ENCODE peak calls at places on chromosomes 5 and 9, in eight cellular contexts. One of them, this sample, is unnamed.

GRCh38 chr5:125870271-125870670 is 552.9 kb upstream of the GRAMD2B start:
- DNase-seq in choroid plexus epithelial cell: no peak
- DNase-seq in HL-60: no peak
- DNase-seq in nephron progenitor cell: no peak
- DNase-seq in right lobe of liver: no peak
- DNase-seq in cardiac muscle cell: no peak
- DNase-seq in fibroblast of lung: peak
- DNase-seq in Peyer's patch: no peak
- DNase-seq in this sample: no peak

GRCh38 chr9:5879419-5880181 is 11.1 kb upstream of the MLANA start:
- DNase-seq in fibroblast of lung: peak
- DNase-seq in cardiac muscle cell: peak
- DNase-seq in choroid plexus epithelial cell: peak
- DNase-seq in Peyer's patch: no peak
- DNase-seq in right lobe of liver: no peak
- DNase-seq in nephron progenitor cell: no peak
- DNase-seq in HL-60: no peak
- DNase-seq in this sample: no peak

GRCh38 chr5:143707797-143708196 is 104.2 kb upstream of the HMHB1 start:
- DNase-seq in fibroblast of lung: peak
- DNase-seq in HL-60: no peak
- DNase-seq in choroid plexus epithelial cell: peak
- DNase-seq in Peyer's patch: no peak
- DNase-seq in right lobe of liver: no peak
- DNase-seq in cardiac muscle cell: peak
- DNase-seq in nephron progenitor cell: no peak
- DNase-seq in this sample: no peak

GRCh38 chr5:66080664-66081063 is 63.4 kb upstream of the SREK1 start:
- DNase-seq in Peyer's patch: no peak
- DNase-seq in right lobe of liver: no peak
- DNase-seq in nephron progenitor cell: no peak
- DNase-seq in choroid plexus epithelial cell: no peak
- DNase-seq in HL-60: no peak
- DNase-seq in fibroblast of lung: peak
- DNase-seq in cardiac muscle cell: peak
- DNase-seq in this sample: no peak

GRCh38 chr9:135612981-135613910 is 26.1 kb downstream of the GLT6D1 start:
- DNase-seq in cardiac muscle cell: no peak
- DNase-seq in fibroblast of lung: no peak
- DNase-seq in right lobe of liver: no peak
- DNase-seq in nephron progenitor cell: no peak
- DNase-seq in HL-60: no peak
- DNase-seq in Peyer's patch: peak
- DNase-seq in choroid plexus epithelial cell: no peak
- DNase-seq in this sample: no peak

GRCh38 chr5:10479226-10479721 is 37.6 kb downstream of the ROPN1L start:
- DNase-seq in choroid plexus epithelial cell: peak
- DNase-seq in nephron progenitor cell: no peak
- DNase-seq in Peyer's patch: peak
- DNase-seq in right lobe of liver: no peak
- DNase-seq in cardiac muscle cell: peak
- DNase-seq in fibroblast of lung: peak
- DNase-seq in HL-60: no peak
- DNase-seq in this sample: no peak

GRCh38 chr5:114101153-114101552 is 260.7 kb upstream of the KCNN2 start:
- DNase-seq in choroid plexus epithelial cell: peak
- DNase-seq in cardiac muscle cell: peak
- DNase-seq in fibroblast of lung: peak
- DNase-seq in HL-60: peak
- DNase-seq in Peyer's patch: no peak
- DNase-seq in right lobe of liver: no peak
- DNase-seq in nephron progenitor cell: peak
- DNase-seq in this sample: no peak

GRCh38 chr5:178465228-178465860 is 124.8 kb downstream of the COL23A1 start:
- DNase-seq in HL-60: no peak
- DNase-seq in Peyer's patch: no peak
- DNase-seq in cardiac muscle cell: no peak
- DNase-seq in choroid plexus epithelial cell: no peak
- DNase-seq in right lobe of liver: no peak
- DNase-seq in fibroblast of lung: no peak
- DNase-seq in nephron progenitor cell: peak
- DNase-seq in this sample: no peak

GRCh38 chr5:143148461-143149170 is 254.9 kb downstream of the NR3C1 start:
- DNase-seq in cardiac muscle cell: peak
- DNase-seq in fibroblast of lung: peak
- DNase-seq in HL-60: no peak
- DNase-seq in right lobe of liver: no peak
- DNase-seq in choroid plexus epithelial cell: peak
- DNase-seq in Peyer's patch: no peak
- DNase-seq in nephron progenitor cell: no peak
- DNase-seq in this sample: no peak

GRCh38 chr5:102858221-102858620 is 103.1 kb downstream of the PAM start:
- DNase-seq in cardiac muscle cell: no peak
- DNase-seq in fibroblast of lung: peak
- DNase-seq in HL-60: no peak
- DNase-seq in nephron progenitor cell: no peak
- DNase-seq in Peyer's patch: no peak
- DNase-seq in choroid plexus epithelial cell: no peak
- DNase-seq in right lobe of liver: no peak
- DNase-seq in this sample: no peak

GRCh38 chr5:118017536-118017935 is 970.8 kb downstream of the DTWD2 start:
- DNase-seq in HL-60: no peak
- DNase-seq in right lobe of liver: no peak
- DNase-seq in choroid plexus epithelial cell: no peak
- DNase-seq in Peyer's patch: no peak
- DNase-seq in fibroblast of lung: no peak
- DNase-seq in nephron progenitor cell: no peak
- DNase-seq in cardiac muscle cell: no peak
- DNase-seq in this sample: no peak

GRCh38 chr5:62773460-62773859 is 194.8 kb downstream of the LRRC70 start:
- DNase-seq in choroid plexus epithelial cell: no peak
- DNase-seq in HL-60: no peak
- DNase-seq in right lobe of liver: no peak
- DNase-seq in Peyer's patch: no peak
- DNase-seq in fibroblast of lung: no peak
- DNase-seq in cardiac muscle cell: no peak
- DNase-seq in nephron progenitor cell: no peak
- DNase-seq in this sample: no peak

GRCh38 chr5:150661086-150661485 is at the start of gene MYOZ3:
- DNase-seq in right lobe of liver: no peak
- DNase-seq in Peyer's patch: peak
- DNase-seq in cardiac muscle cell: no peak
- DNase-seq in nephron progenitor cell: no peak
- DNase-seq in fibroblast of lung: no peak
- DNase-seq in choroid plexus epithelial cell: no peak
- DNase-seq in HL-60: no peak
- DNase-seq in this sample: no peak

GRCh38 chr9:14992025-14992424 is 81.8 kb upstream of the FREM1 start:
- DNase-seq in fibroblast of lung: no peak
- DNase-seq in HL-60: peak
- DNase-seq in choroid plexus epithelial cell: no peak
- DNase-seq in nephron progenitor cell: no peak
- DNase-seq in right lobe of liver: no peak
- DNase-seq in Peyer's patch: no peak
- DNase-seq in cardiac muscle cell: no peak
- DNase-seq in this sample: no peak

GRCh38 chr9:122347348-122348287 is 23.2 kb upstream of the PTGS1 start:
- DNase-seq in nephron progenitor cell: no peak
- DNase-seq in cardiac muscle cell: peak
- DNase-seq in HL-60: peak
- DNase-seq in right lobe of liver: no peak
- DNase-seq in choroid plexus epithelial cell: peak
- DNase-seq in fibroblast of lung: no peak
- DNase-seq in Peyer's patch: no peak
- DNase-seq in this sample: no peak

GRCh38 chr9:93668261-93668871 is 92.0 kb downstream of the PHF2 start:
- DNase-seq in nephron progenitor cell: no peak
- DNase-seq in HL-60: no peak
- DNase-seq in right lobe of liver: peak
- DNase-seq in choroid plexus epithelial cell: no peak
- DNase-seq in fibroblast of lung: no peak
- DNase-seq in Peyer's patch: peak
- DNase-seq in cardiac muscle cell: no peak
- DNase-seq in this sample: peak

GRCh38 chr9:25442517-25442916 is 235.7 kb downstream of the TUSC1 start:
- DNase-seq in fibroblast of lung: no peak
- DNase-seq in cardiac muscle cell: no peak
- DNase-seq in right lobe of liver: no peak
- DNase-seq in nephron progenitor cell: no peak
- DNase-seq in choroid plexus epithelial cell: no peak
- DNase-seq in Peyer's patch: no peak
- DNase-seq in HL-60: no peak
- DNase-seq in this sample: no peak

GRCh38 chr9:108400267-108400666 is 455.5 kb downstream of the ACTL7B start:
- DNase-seq in cardiac muscle cell: no peak
- DNase-seq in fibroblast of lung: no peak
- DNase-seq in right lobe of liver: no peak
- DNase-seq in Peyer's patch: no peak
- DNase-seq in HL-60: no peak
- DNase-seq in nephron progenitor cell: no peak
- DNase-seq in choroid plexus epithelial cell: no peak
- DNase-seq in this sample: no peak
- TF ChIP-seq CTCF in cardiac muscle cell: no peak
- TF ChIP-seq CTCF in fibroblast of lung: no peak
- TF ChIP-seq CTCF in right lobe of liver: no peak
- TF ChIP-seq CTCF in Peyer's patch: no peak
- TF ChIP-seq CTCF in HL-60: no peak
- TF ChIP-seq CTCF in nephron progenitor cell: no peak
- TF ChIP-seq CTCF in choroid plexus epithelial cell: peak
- TF ChIP-seq CTCF in this sample: no peak

DNA sequence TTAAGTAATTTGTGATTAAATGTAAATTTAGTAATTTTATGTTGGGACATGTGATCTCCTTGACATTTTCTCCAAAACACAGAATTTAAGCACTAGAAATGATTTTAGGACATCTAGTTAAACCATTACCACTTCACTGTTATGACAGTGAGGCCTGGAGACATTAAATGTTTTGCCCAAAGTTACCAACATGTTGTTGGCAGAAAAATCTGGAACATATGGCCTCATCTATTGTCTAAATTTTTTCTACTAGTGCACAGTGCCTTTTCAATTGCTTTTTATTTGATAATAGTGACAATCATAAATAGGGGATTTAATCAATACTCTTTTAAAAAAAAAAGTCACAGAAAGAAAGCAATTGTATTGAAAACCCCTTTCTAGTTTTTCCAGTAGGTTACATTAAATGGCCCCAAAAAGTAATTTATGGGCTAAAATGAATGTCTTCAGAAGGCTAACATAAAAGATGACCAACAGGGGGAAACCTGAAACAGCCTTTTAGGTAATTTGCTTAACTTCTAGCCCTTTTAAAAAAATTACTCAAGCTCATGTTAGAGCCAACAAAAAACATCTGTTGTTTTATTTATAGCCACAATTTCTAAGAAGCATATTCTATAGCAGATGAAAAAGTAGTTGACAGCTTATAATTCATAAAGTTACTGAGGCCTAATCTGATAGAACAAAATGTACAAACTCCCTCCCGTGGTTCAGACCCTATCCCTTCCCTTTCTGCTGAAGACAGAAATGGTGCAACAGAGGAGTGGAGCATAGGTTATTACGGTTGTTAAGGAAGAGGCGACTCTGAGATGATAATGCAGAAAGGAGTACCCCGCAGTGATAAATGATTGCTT is 45.8 kb downstream of the PIK3R1 start:
- DNase-seq in choroid plexus epithelial cell: peak
- DNase-seq in right lobe of liver: no peak
- DNase-seq in fibroblast of lung: peak
- DNase-seq in nephron progenitor cell: no peak
- DNase-seq in HL-60: no peak
- DNase-seq in Peyer's patch: no peak
- DNase-seq in cardiac muscle cell: peak
- DNase-seq in this sample: no peak
- TF ChIP-seq CTCF in choroid plexus epithelial cell: peak
- TF ChIP-seq CTCF in right lobe of liver: peak
- TF ChIP-seq CTCF in fibroblast of lung: no peak
- TF ChIP-seq CTCF in nephron progenitor cell: no peak
- TF ChIP-seq CTCF in HL-60: no peak
- TF ChIP-seq CTCF in Peyer's patch: no peak
- TF ChIP-seq CTCF in cardiac muscle cell: peak
- TF ChIP-seq CTCF in this sample: peak

GRCh38 chr9:125429476-125430160 is 168.0 kb downstream of the GAPVD1 start:
- DNase-seq in HL-60: no peak
- DNase-seq in nephron progenitor cell: no peak
- DNase-seq in cardiac muscle cell: no peak
- DNase-seq in fibroblast of lung: no peak
- DNase-seq in Peyer's patch: peak
- DNase-seq in right lobe of liver: no peak
- DNase-seq in choroid plexus epithelial cell: no peak
- DNase-seq in this sample: no peak

GRCh38 chr9:125427556-125427955 is 165.9 kb downstream of the GAPVD1 start:
- DNase-seq in Peyer's patch: no peak
- DNase-seq in nephron progenitor cell: no peak
- DNase-seq in cardiac muscle cell: no peak
- DNase-seq in fibroblast of lung: no peak
- DNase-seq in choroid plexus epithelial cell: no peak
- DNase-seq in right lobe of liver: no peak
- DNase-seq in HL-60: no peak
- DNase-seq in this sample: no peak

GRCh38 chr9:125428515-125429467 is 167.2 kb downstream of the GAPVD1 start:
- DNase-seq in Peyer's patch: no peak
- DNase-seq in right lobe of liver: no peak
- DNase-seq in fibroblast of lung: peak
- DNase-seq in HL-60: no peak
- DNase-seq in choroid plexus epithelial cell: no peak
- DNase-seq in nephron progenitor cell: no peak
- DNase-seq in cardiac muscle cell: no peak
- DNase-seq in this sample: no peak

GRCh38 chr9:125426926-125427325 is 165.3 kb downstream of the GAPVD1 start:
- DNase-seq in right lobe of liver: no peak
- DNase-seq in choroid plexus epithelial cell: no peak
- DNase-seq in fibroblast of lung: no peak
- DNase-seq in nephron progenitor cell: no peak
- DNase-seq in HL-60: no peak
- DNase-seq in cardiac muscle cell: no peak
- DNase-seq in Peyer's patch: no peak
- DNase-seq in this sample: no peak

DNA sequence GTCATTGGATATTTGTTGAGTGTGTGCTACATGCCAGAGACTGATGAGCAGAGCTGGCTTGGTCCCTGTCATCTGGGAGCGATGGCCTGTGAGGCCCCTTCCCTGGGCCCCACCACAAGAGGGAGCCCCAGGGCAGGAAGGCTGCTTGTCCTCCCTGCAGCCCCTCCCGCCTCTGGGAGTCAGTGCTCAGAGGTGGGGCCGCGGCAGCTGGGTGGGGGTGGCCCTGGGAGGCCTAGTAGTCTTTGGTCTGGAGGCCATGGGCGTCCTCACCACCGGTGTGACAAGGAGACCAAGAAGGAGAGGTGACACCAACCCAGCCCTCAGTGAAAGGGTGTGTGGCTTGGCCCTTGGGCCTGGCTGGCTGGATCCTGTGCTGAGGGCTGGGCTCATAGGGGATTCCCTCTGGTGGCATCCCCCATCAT is 166.4 kb downstream of the GAPVD1 start:
- DNase-seq in HL-60: peak
- DNase-seq in right lobe of liver: peak
- DNase-seq in fibroblast of lung: no peak
- DNase-seq in cardiac muscle cell: no peak
- DNase-seq in Peyer's patch: no peak
- DNase-seq in choroid plexus epithelial cell: peak
- DNase-seq in nephron progenitor cell: no peak
- DNase-seq in this sample: no peak
- TF ChIP-seq CTCF in HL-60: peak
- TF ChIP-seq CTCF in right lobe of liver: peak
- TF ChIP-seq CTCF in fibroblast of lung: peak
- TF ChIP-seq CTCF in cardiac muscle cell: peak
- TF ChIP-seq CTCF in Peyer's patch: no peak
- TF ChIP-seq CTCF in choroid plexus epithelial cell: peak
- TF ChIP-seq CTCF in nephron progenitor cell: peak
- TF ChIP-seq CTCF in this sample: peak

GRCh38 chr5:38751103-38751502 is 94.7 kb upstream of the OSMR start:
- DNase-seq in right lobe of liver: no peak
- DNase-seq in nephron progenitor cell: no peak
- DNase-seq in fibroblast of lung: peak
- DNase-seq in choroid plexus epithelial cell: peak
- DNase-seq in Peyer's patch: no peak
- DNase-seq in cardiac muscle cell: peak
- DNase-seq in HL-60: no peak
- DNase-seq in this sample: no peak
- TF ChIP-seq CTCF in right lobe of liver: no peak
- TF ChIP-seq CTCF in nephron progenitor cell: no peak
- TF ChIP-seq CTCF in fibroblast of lung: no peak
- TF ChIP-seq CTCF in choroid plexus epithelial cell: peak
- TF ChIP-seq CTCF in Peyer's patch: no peak
- TF ChIP-seq CTCF in cardiac muscle cell: peak
- TF ChIP-seq CTCF in HL-60: no peak
- TF ChIP-seq CTCF in this sample: no peak

This sample was measured in left ventricle myocardium inferior.